ENCODE peak calls at places on chromosomes 12 and 14, in five cellular contexts. One of them, this sample, is unnamed.

GRCh38 chr14:68740798-68741480 is 51.9 kb downstream of the ZFP36L1 start:
- DNase-seq in colonic mucosa: no peak
- DNase-seq in MCF 10A: no peak
- DNase-seq in HepG2: no peak
- DNase-seq in H9: no peak
- DNase-seq in this sample: no peak

GRCh38 chr12:104456950-104457745 is 400 bp downstream of the CHST11 start:
- DNase-seq in colonic mucosa: peak; percentile 65
- DNase-seq in MCF 10A: peak; percentile 84
- DNase-seq in HepG2: no peak
- DNase-seq in H9: peak; percentile 71
- DNase-seq in this sample: peak; percentile 60

GRCh38 chr12:54411398-54412241 is 7.4 kb downstream of the ITGA5 start:
- DNase-seq in colonic mucosa: no peak
- DNase-seq in MCF 10A: peak; percentile 96
- DNase-seq in HepG2: no peak
- DNase-seq in H9: peak; percentile 76
- DNase-seq in this sample: no peak

GRCh38 chr14:32073537-32074189 is 3.4 kb upstream of the ARHGAP5 start:
- DNase-seq in colonic mucosa: peak; percentile 79
- DNase-seq in MCF 10A: peak; percentile 87
- DNase-seq in HepG2: peak; percentile 94
- DNase-seq in H9: no peak
- DNase-seq in this sample: peak; percentile 54

GRCh38 chr14:35747379-35747778 is 61.7 kb downstream of the RALGAPA1 start:
- DNase-seq in colonic mucosa: no peak
- DNase-seq in MCF 10A: no peak
- DNase-seq in HepG2: peak; percentile 23
- DNase-seq in H9: no peak
- DNase-seq in this sample: no peak

GRCh38 chr14:54738009-54738408 is 164.6 kb downstream of the GCH1 start:
- DNase-seq in colonic mucosa: no peak
- DNase-seq in MCF 10A: no peak
- DNase-seq in HepG2: no peak
- DNase-seq in H9: no peak
- DNase-seq in this sample: no peak

GRCh38 chr12:27851311-27851710 is 71.3 kb upstream of the MANSC4 start:
- DNase-seq in colonic mucosa: no peak
- DNase-seq in MCF 10A: no peak
- DNase-seq in HepG2: no peak
- DNase-seq in H9: no peak
- DNase-seq in this sample: no peak

GRCh38 chr14:60003991-60004390 is 84.0 kb downstream of the LRRC9 start:
- DNase-seq in colonic mucosa: no peak
- DNase-seq in MCF 10A: no peak
- DNase-seq in HepG2: peak; percentile 17
- DNase-seq in H9: no peak
- DNase-seq in this sample: no peak

GRCh38 chr14:24818054-24818822 is 184.2 kb upstream of the GZMB start:
- DNase-seq in colonic mucosa: peak; percentile 68
- DNase-seq in MCF 10A: no peak
- DNase-seq in HepG2: peak; percentile 99
- DNase-seq in H9: no peak
- DNase-seq in this sample: peak; percentile 62

GRCh38 chr12:106709068-106709511 is 65.4 kb upstream of the RIC8B start:
- DNase-seq in colonic mucosa: no peak
- DNase-seq in MCF 10A: no peak
- DNase-seq in HepG2: no peak
- DNase-seq in H9: no peak
- DNase-seq in this sample: no peak

GRCh38 chr14:100376751-100377171 is 53.6 kb downstream of the SLC25A47 start:
- DNase-seq in colonic mucosa: no peak
- DNase-seq in MCF 10A: peak; percentile 53
- DNase-seq in HepG2: peak; percentile 44
- DNase-seq in H9: no peak
- DNase-seq in this sample: no peak

GRCh38 chr14:106044949-106045596 is 518.7 kb downstream of the TMEM121 start:
- DNase-seq in colonic mucosa: peak; percentile 68
- DNase-seq in MCF 10A: peak; percentile 54
- DNase-seq in HepG2: peak; percentile 83
- DNase-seq in H9: no peak
- DNase-seq in this sample: peak; percentile 89

GRCh38 chr14:61438497-61438859 is 117.1 kb downstream of the PRKCH start:
- DNase-seq in colonic mucosa: no peak
- DNase-seq in MCF 10A: no peak
- DNase-seq in HepG2: no peak
- DNase-seq in H9: no peak
- DNase-seq in this sample: no peak

GRCh38 chr12:88342434-88342833 is 200.3 kb downstream of the TMTC3 start:
- DNase-seq in colonic mucosa: no peak
- DNase-seq in MCF 10A: no peak
- DNase-seq in HepG2: no peak
- DNase-seq in H9: no peak
- DNase-seq in this sample: no peak

GRCh38 chr12:63889236-63889635 is 44.7 kb downstream of the SRGAP1 start:
- DNase-seq in colonic mucosa: no peak
- DNase-seq in MCF 10A: peak; percentile 39
- DNase-seq in HepG2: no peak
- DNase-seq in H9: no peak
- DNase-seq in this sample: no peak

GRCh38 chr12:63894132-63894531 is 49.6 kb downstream of the SRGAP1 start:
- DNase-seq in colonic mucosa: no peak
- DNase-seq in MCF 10A: no peak
- DNase-seq in HepG2: no peak
- DNase-seq in H9: no peak
- DNase-seq in this sample: no peak

GRCh38 chr12:63889721-63890509 is 45.4 kb downstream of the SRGAP1 start:
- DNase-seq in colonic mucosa: no peak
- DNase-seq in MCF 10A: no peak
- DNase-seq in HepG2: peak; percentile 74
- DNase-seq in H9: no peak
- DNase-seq in this sample: no peak

GRCh38 chr12:63895841-63896240 is 51.3 kb downstream of the SRGAP1 start:
- DNase-seq in colonic mucosa: no peak
- DNase-seq in MCF 10A: no peak
- DNase-seq in HepG2: no peak
- DNase-seq in H9: no peak
- DNase-seq in this sample: no peak

DNA sequence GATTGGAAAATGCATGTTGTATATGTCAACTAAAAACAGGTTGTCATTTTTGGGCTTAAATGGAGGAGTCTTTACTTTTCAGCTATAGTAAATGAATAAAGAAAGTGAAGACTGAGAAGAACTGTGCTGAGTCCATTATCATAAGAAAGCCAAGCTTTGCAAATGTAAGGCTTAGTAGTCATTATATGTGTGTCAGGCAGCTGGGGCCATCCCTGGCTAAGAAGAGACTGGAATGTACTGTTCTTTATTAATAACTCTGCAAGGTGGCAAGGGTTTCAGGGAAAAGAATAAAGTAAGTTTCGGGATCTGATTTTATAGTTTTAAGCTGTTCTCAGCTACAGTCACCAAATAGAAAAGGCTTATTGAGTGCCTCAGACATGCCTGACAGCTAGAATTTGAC is 48.7 kb downstream of the SRGAP1 start:
- DNase-seq in colonic mucosa: no peak
- DNase-seq in MCF 10A: no peak
- DNase-seq in HepG2: no peak
- DNase-seq in H9: no peak
- DNase-seq in this sample: no peak
- TF ChIP-seq CTCF in colonic mucosa: no peak
- TF ChIP-seq CTCF in MCF 10A: no peak
- TF ChIP-seq CTCF in HepG2: no peak
- TF ChIP-seq CTCF in H9: no peak
- TF ChIP-seq CTCF in this sample: no peak

DNA sequence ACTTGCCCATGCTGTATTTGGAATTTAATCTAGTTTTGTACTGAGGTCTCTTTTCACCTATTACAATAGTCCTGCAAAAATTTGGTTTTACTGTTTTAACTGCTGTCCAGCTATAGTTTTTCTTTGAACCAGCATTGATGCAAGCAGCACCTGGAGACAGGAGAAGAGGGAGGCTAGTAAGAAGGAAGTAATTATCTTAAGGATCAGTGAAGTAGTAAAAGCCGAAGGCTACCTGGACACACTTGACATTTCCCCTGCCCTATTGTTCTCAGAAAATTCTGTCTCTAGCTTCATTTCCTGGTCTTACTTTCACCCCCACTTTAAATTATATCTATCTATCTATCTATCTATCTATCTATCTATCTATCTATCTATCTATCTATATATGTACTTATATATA is 43.5 kb upstream of the LRIG3 start:
- DNase-seq in colonic mucosa: no peak
- DNase-seq in MCF 10A: no peak
- DNase-seq in HepG2: no peak
- DNase-seq in H9: no peak
- DNase-seq in this sample: no peak
- TF ChIP-seq CTCF in colonic mucosa: no peak
- TF ChIP-seq CTCF in MCF 10A: no peak
- TF ChIP-seq CTCF in HepG2: no peak
- TF ChIP-seq CTCF in H9: no peak
- TF ChIP-seq CTCF in this sample: no peak

GRCh38 chr14:96663076-96663475 is 134.1 kb upstream of the VRK1 start:
- DNase-seq in colonic mucosa: no peak
- DNase-seq in MCF 10A: no peak
- DNase-seq in HepG2: no peak
- DNase-seq in H9: no peak
- DNase-seq in this sample: no peak
- TF ChIP-seq CTCF in colonic mucosa: no peak
- TF ChIP-seq CTCF in MCF 10A: no peak
- TF ChIP-seq CTCF in HepG2: no peak
- TF ChIP-seq CTCF in H9: no peak
- TF ChIP-seq CTCF in this sample: no peak

GRCh38 chr12:127455347-127456265 is 811.4 kb upstream of the TMEM132C start:
- DNase-seq in colonic mucosa: no peak
- DNase-seq in MCF 10A: no peak
- DNase-seq in HepG2: no peak
- DNase-seq in H9: peak; percentile 84
- DNase-seq in this sample: no peak
- TF ChIP-seq CTCF in colonic mucosa: no peak
- TF ChIP-seq CTCF in MCF 10A: no peak
- TF ChIP-seq CTCF in HepG2: no peak
- TF ChIP-seq CTCF in H9: peak; percentile 63
- TF ChIP-seq CTCF in this sample: no peak

DNA sequence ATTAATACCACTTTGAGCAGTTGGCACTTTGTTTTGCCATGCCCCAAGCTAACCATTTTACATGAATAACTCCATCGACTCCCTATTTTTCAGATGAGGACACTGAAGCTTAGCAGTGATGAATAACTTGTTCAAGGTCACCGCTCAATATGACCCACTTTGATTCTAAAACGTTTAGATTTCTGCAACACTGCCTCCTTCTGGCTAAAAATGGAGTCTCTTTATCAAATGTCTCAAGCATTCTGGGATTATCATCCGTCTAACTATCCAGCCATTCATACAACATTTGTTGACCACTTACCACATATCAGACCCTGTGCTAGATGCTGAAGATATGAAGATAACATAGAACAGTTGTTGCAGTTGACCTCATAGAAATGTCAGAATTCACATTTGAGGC is 298.0 kb downstream of the PPFIA2 start:
- DNase-seq in colonic mucosa: no peak
- DNase-seq in MCF 10A: no peak
- DNase-seq in HepG2: no peak
- DNase-seq in H9: no peak
- DNase-seq in this sample: no peak
- TF ChIP-seq CTCF in colonic mucosa: no peak
- TF ChIP-seq CTCF in MCF 10A: no peak
- TF ChIP-seq CTCF in HepG2: no peak
- TF ChIP-seq CTCF in H9: peak; percentile 67
- TF ChIP-seq CTCF in this sample: no peak

GRCh38 chr14:91349481-91350074 is 68.0 kb downstream of the CCDC88C start:
- DNase-seq in colonic mucosa: no peak
- DNase-seq in MCF 10A: no peak
- DNase-seq in HepG2: no peak
- DNase-seq in H9: no peak
- DNase-seq in this sample: no peak
- TF ChIP-seq CTCF in colonic mucosa: no peak
- TF ChIP-seq CTCF in MCF 10A: no peak
- TF ChIP-seq CTCF in HepG2: no peak
- TF ChIP-seq CTCF in H9: no peak
- TF ChIP-seq CTCF in this sample: no peak

GRCh38 chr12:130873106-130873795 is 1.4 kb downstream of the RAN start:
- DNase-seq in colonic mucosa: no peak
- DNase-seq in MCF 10A: no peak
- DNase-seq in HepG2: no peak
- DNase-seq in H9: no peak
- DNase-seq in this sample: no peak
- TF ChIP-seq CTCF in colonic mucosa: no peak
- TF ChIP-seq CTCF in MCF 10A: no peak
- TF ChIP-seq CTCF in HepG2: no peak
- TF ChIP-seq CTCF in H9: no peak
- TF ChIP-seq CTCF in this sample: no peak

DNA sequence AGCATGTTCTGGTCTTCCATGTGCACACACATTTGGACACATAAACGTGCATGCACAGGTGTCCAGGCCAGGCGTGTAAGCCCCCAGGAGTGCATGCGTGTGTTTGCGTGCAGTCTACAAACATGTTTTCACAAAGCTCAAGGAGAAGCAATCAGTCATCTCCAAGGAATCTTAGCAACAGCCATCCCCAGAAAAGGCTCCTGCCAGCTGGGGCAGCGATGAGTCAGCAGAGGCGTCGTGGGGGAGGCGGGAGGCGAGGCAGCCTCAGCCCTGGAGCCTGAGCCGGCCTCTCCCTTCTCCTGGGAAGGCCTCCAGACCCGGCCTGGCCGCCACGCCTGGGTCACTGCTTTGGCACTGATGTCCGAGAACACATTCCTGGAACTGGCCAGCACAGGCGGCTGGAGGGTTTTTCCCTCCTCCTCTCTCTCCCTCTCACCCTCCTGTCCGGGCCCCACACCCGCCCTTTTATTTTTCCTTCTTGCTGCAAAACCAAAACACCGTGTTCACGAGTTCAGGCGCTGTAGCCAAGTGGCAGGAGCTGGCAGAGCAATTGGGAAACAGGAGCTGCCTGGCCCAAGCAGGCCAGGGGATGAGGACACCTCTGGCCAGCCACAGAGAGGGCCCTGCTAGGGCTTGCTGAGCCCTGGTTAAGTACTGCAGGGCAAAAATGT is 92.7 kb downstream of the LRRC74A start:
- DNase-seq in colonic mucosa: peak; percentile 91
- DNase-seq in MCF 10A: peak; percentile 98
- DNase-seq in HepG2: peak; percentile 24
- DNase-seq in H9: peak; percentile 78
- DNase-seq in this sample: peak; percentile 88
- TF ChIP-seq CTCF in colonic mucosa: no peak
- TF ChIP-seq CTCF in MCF 10A: no peak
- TF ChIP-seq CTCF in HepG2: no peak
- TF ChIP-seq CTCF in H9: no peak
- TF ChIP-seq CTCF in this sample: no peak

This sample was measured in Peyer's patch.